ENCODE peak calls at places on chromosomes 4 and X, in ten cellular contexts. L is stomach, E is tibial nerve, R is A549, G is adrenal gland, B is H54, Z is heart left ventricle, S is spleen, W is H1, D is breast epithelium. K is an unnamed sample.

GRCh38 chr4:47531954-47532321 is 46.9 kb downstream of the ATP10D start:
- DNase-seq in E (no peak), B (no peak), S (no peak), D (peak; percentile 40), L (no peak), R (no peak), G (peak; percentile 52), W (no peak), Z (no peak), K (peak; percentile 27)

GRCh38 chr4:188305690-188306089 is 166.4 kb downstream of the TRIML1 start:
- DNase-seq in D (no peak), B (no peak), W (no peak), G (no peak), L (no peak), R (no peak), Z (no peak), S (no peak), E (no peak), K (no peak)

GRCh38 chr4:154018659-154019058 is 229.8 kb upstream of the SFRP2 start:
- DNase-seq in B (no peak), Z (no peak), L (no peak), E (no peak), D (no peak), R (no peak), S (no peak), G (no peak), W (peak; percentile 76), K (no peak)

GRCh38 chrX:5730561-5730960 is 498.1 kb downstream of the NLGN4X start:
- DNase-seq in E (no peak), G (no peak), B (no peak), W (no peak), S (no peak), R (no peak), D (no peak), Z (no peak), L (no peak), K (no peak)

GRCh38 chrX:651922-652775 is 21.6 kb downstream of the SHOX start:
- DNase-seq in Z (no peak), G (no peak), S (peak; percentile 28), B (no peak), L (no peak), R (no peak), D (no peak), W (no peak), E (no peak), K (no peak)

GRCh38 chrX:81202413-81202794 is 502 bp downstream of the SH3BGRL start:
- DNase-seq in G (no peak), B (no peak), L (no peak), W (no peak), R (no peak), E (no peak), S (no peak), Z (no peak), D (no peak), K (no peak)

GRCh38 chr4:41611881-41612871 is 74.2 kb downstream of the LIMCH1 start:
- DNase-seq in D (peak; percentile 73), S (no peak), E (peak; percentile 41), Z (peak; percentile 73), L (peak; percentile 42), W (no peak), G (peak; percentile 62), R (no peak), B (peak; percentile 17), K (peak; percentile 66)

GRCh38 chrX:154349359-154349935 is 25.0 kb downstream of the FLNA start:
- DNase-seq in E (no peak), R (no peak), L (no peak), W (no peak), S (no peak), Z (no peak), B (no peak), G (no peak), D (no peak), K (no peak)

GRCh38 chr4:931194-931959 is 739 bp downstream of the GAK start:
- DNase-seq in R (no peak), B (peak; percentile 80), G (peak; percentile 55), Z (no peak), E (no peak), D (no peak), S (no peak), W (no peak), L (no peak), K (no peak)

GRCh38 chr4:123356914-123357313 is 39.7 kb upstream of the SPRY1 start:
- DNase-seq in E (no peak), B (no peak), S (no peak), D (no peak), L (no peak), R (no peak), Z (no peak), G (no peak), W (no peak), K (no peak)

GRCh38 chr4:75514949-75515612 is 808 bp downstream of the THAP6 start:
- DNase-seq in Z (no peak), D (no peak), L (no peak), W (no peak), E (no peak), B (no peak), S (no peak), G (peak; percentile 2), R (no peak), K (no peak)

GRCh38 chr4:82268050-82268825 is 105.6 kb downstream of the HNRNPD start:
- DNase-seq in Z (peak; percentile 37), G (peak; percentile 67), L (peak; percentile 37), D (peak; percentile 53), S (no peak), R (peak; percentile 40), E (no peak), W (peak; percentile 51), B (no peak), K (peak; percentile 76)

GRCh38 chrX:45479196-45479834 is 278.6 kb upstream of the DIPK2B start:
- DNase-seq in E (no peak), L (no peak), G (no peak), Z (no peak), W (no peak), S (no peak), D (no peak), B (no peak), R (peak; percentile 35), K (no peak)

GRCh38 chr4:8156617-8157016 is 2.0 kb downstream of the ABLIM2 start:
- DNase-seq in D (no peak), R (no peak), Z (no peak), S (peak; percentile 78), G (no peak), L (no peak), B (no peak), W (no peak), E (no peak), K (no peak)

GRCh38 chr4:18039113-18039512 is 17.6 kb upstream of the LCORL start:
- DNase-seq in Z (no peak), G (no peak), S (no peak), E (no peak), L (no peak), D (no peak), R (no peak), W (no peak), B (no peak), K (no peak)

GRCh38 chrX:107102980-107103379 is 15.6 kb downstream of the RBM41 start:
- DNase-seq in D (no peak), W (no peak), L (no peak), R (no peak), B (no peak), G (no peak), S (no peak), E (no peak), Z (no peak), K (no peak)

GRCh38 chrX:119004920-119005524 is 30.6 kb downstream of the LONRF3 start:
- DNase-seq in S (peak; percentile 87), L (peak; percentile 64), G (peak; percentile 53), W (peak; percentile 62), R (peak; percentile 44), B (peak; percentile 26), Z (peak; percentile 39), D (peak; percentile 29), E (peak; percentile 28), K (peak; percentile 70)

GRCh38 chrX:54044126-54044876 is at the start of gene PHF8:
- DNase-seq in E (peak; percentile 89), G (peak; percentile 97), Z (peak; percentile 95), W (peak; percentile 92), D (peak; percentile 94), R (peak; percentile 76), L (peak; percentile 96), B (peak; percentile 44), S (peak; percentile 98), K (peak; percentile 96)
- TF ChIP-seq POLR2A in E (peak; percentile 11), G (no peak), Z (no peak), W (peak; percentile 49), D (no peak), R (peak; percentile 42), L (no peak), B (no peak), S (no peak), K (no peak)

GRCh38 chrX:57119416-57119815 is 1.9 kb downstream of the SPIN2B start:
- DNase-seq in B (no peak), E (no peak), R (no peak), Z (no peak), L (no peak), G (no peak), W (no peak), D (no peak), S (no peak), K (no peak)

GRCh38 chrX:57121162-57121741 is at the start of gene SPIN2B:
- DNase-seq in G (peak; percentile 80), W (peak; percentile 70), B (peak; percentile 30), S (peak; percentile 93), E (peak; percentile 28), R (peak; percentile 82), D (peak; percentile 59), Z (peak; percentile 92), L (peak; percentile 74), K (peak; percentile 88)
- TF ChIP-seq POLR2A in G (peak; percentile 29), W (peak; percentile 87), B (peak; percentile 80), S (peak; percentile 25), E (no peak), R (peak; percentile 95), D (no peak), Z (peak; percentile 63), L (no peak), K (no peak)

DNA sequence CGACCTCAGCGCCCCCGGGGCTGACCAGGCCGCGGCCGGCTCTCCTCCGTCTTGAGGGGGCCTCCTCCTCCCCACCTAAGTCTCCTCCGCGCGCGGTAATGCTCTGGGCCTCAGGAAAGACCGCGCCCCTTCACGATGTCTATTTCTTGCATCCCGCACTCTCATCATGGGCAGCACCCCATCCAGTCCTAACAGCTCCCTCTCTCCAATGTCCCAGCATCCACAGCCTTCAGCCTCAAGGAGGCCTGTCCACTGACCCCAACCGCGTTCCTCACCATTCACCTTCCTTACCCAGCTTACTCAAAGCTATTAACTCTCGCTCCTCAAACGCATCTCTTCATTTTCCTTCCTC is 77.5 kb downstream of the MAGED4 start:
- DNase-seq in Z (no peak), E (no peak), W (no peak), L (no peak), D (no peak), B (no peak), S (no peak), R (no peak), G (no peak), K (no peak)
- TF ChIP-seq POLR2A in Z (no peak), E (no peak), W (no peak), L (no peak), D (no peak), B (no peak), S (no peak), R (no peak), G (no peak), K (no peak)

DNA sequence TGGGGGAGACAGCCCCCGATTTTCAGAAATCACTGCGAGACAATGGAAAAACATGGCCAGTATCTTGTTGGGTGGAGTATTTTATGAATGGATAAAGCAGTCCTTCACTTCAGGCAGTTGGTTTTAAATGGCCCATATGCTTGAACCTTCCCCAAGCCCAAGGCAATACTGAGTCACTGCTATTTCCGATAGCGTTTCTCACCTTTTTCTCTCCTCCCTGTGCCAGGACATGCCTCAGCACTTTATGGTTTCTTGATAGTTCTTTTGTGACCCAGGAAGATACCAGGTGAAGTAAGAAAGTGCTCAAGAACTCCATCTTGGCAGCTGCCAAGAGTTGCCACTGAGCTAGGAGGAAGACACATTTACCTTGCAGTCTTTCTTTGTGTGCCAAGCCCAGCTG is 26.8 kb upstream of the ESX1 start:
- DNase-seq in G (no peak), B (no peak), W (no peak), E (no peak), L (no peak), R (no peak), S (no peak), D (no peak), Z (no peak), K (no peak)
- TF ChIP-seq POLR2A in G (no peak), B (no peak), W (no peak), E (no peak), L (no peak), R (no peak), S (no peak), D (no peak), Z (no peak), K (no peak)

K was measured in testis.